ENCODE peak calls at places on chromosomes 11 and 22, in four cellular contexts. L is HAP-1, N is pancreas, D is GM18507. S is an unnamed sample.
A peak's percentile ranks its signal among the peaks of the same experiment; 100 is the strongest.

GRCh38 chr11:117439256-117439655 is 111.6 kb downstream of the CEP164 start:
- DNase-seq in L (no peak), D (no peak), N (no peak), S (no peak)

GRCh38 chr11:1234054-1234720 is 11.3 kb downstream of the MUC5B start:
- DNase-seq in D (no peak), L (no peak), N (no peak), S (no peak)

GRCh38 chr11:88281317-88281712 is 56.2 kb downstream of the CTSC start:
- DNase-seq in N (no peak), L (no peak), D (no peak), S (peak; percentile 1)

GRCh38 chr11:11978792-11979486 is 29.5 kb downstream of the DKK3 start:
- DNase-seq in D (no peak), L (no peak), N (peak; percentile 38), S (peak; percentile 73)

GRCh38 chr22:33337524-33337923 is 279.3 kb upstream of the SYN3 start:
- DNase-seq in N (peak; percentile 35), L (no peak), D (no peak), S (no peak)

GRCh38 chr22:22884010-22884887 is 3.4 kb upstream of the IGLL5 start:
- DNase-seq in D (peak; percentile 57), N (peak; percentile 54), L (peak; percentile 58), S (peak; percentile 70)

GRCh38 chr11:22472306-22472705 is 134.1 kb downstream of the SLC17A6 start:
- DNase-seq in L (no peak), N (no peak), D (no peak), S (no peak)

GRCh38 chr22:39428597-39429071 is 28.2 kb upstream of the MGAT3 start:
- DNase-seq in N (no peak), L (no peak), D (no peak), S (no peak)

GRCh38 chr22:42179616-42180015 is 49.0 kb upstream of the CYP2D6 start:
- DNase-seq in N (no peak), L (no peak), D (no peak), S (peak; percentile 89)

GRCh38 chr11:114061053-114062049 is 1.8 kb downstream of the ZBTB16 start:
- DNase-seq in N (peak; percentile 60), L (no peak), D (no peak), S (peak; percentile 68)

GRCh38 chr11:87840786-87841185 is 334.5 kb downstream of the RAB38 start:
- DNase-seq in L (no peak), N (no peak), D (no peak), S (no peak)

GRCh38 chr22:46149998-46150549 is at the start of gene PPARA:
- DNase-seq in D (peak; percentile 93), N (peak; percentile 93), L (peak; percentile 67), S (peak; percentile 40)

GRCh38 chr11:34165786-34166557 is 60.5 kb downstream of the NAT10 start:
- DNase-seq in D (no peak), L (no peak), N (no peak), S (no peak)

S was measured in G401.